ENCODE peak calls at places on chromosome 13, in six cellular contexts. Q, C, X, P, E and O are unnamed samples.

GRCh38 chr13:48896312-48896711 is 79.4 kb upstream of the FNDC3A start:
- DNase-seq in Q (no peak), X (no peak), C (peak; percentile 68), E (no peak), P (no peak), O (no peak)

GRCh38 chr13:31276386-31276785 is 76.6 kb downstream of the B3GLCT start:
- DNase-seq in X (no peak), P (no peak), Q (no peak), C (peak; percentile 87), E (no peak), O (no peak)

GRCh38 chr13:99468971-99469545 is 32.2 kb upstream of the TM9SF2 start:
- DNase-seq in Q (no peak), E (no peak), C (no peak), X (no peak), P (no peak), O (no peak)

GRCh38 chr13:35549481-35549880 is 73.0 kb upstream of the MAB21L1 start:
- DNase-seq in X (no peak), C (peak; percentile 77), E (no peak), P (no peak), Q (no peak), O (no peak)

GRCh38 chr13:78054152-78054551 is 135.5 kb upstream of the EDNRB start:
- DNase-seq in X (no peak), C (no peak), E (no peak), Q (no peak), P (no peak), O (no peak)

GRCh38 chr13:78137404-78138142 is 218.9 kb upstream of the EDNRB start:
- DNase-seq in X (no peak), P (no peak), C (peak; percentile 59), Q (no peak), E (no peak), O (no peak)

GRCh38 chr13:112057736-112058518 is 9.0 kb upstream of the SOX1 start:
- DNase-seq in C (no peak), X (no peak), P (no peak), Q (no peak), E (no peak), O (no peak)

GRCh38 chr13:38202730-38203129 is 146.9 kb upstream of the UFM1 start:
- DNase-seq in Q (no peak), C (peak; percentile 89), E (no peak), P (no peak), X (no peak), O (no peak)

GRCh38 chr13:110138009-110138699 is 168.8 kb downstream of the COL4A1 start:
- DNase-seq in C (peak; percentile 82), Q (peak; percentile 95), X (peak; percentile 61), P (peak; percentile 66), E (peak; percentile 81), O (no peak)

DNA sequence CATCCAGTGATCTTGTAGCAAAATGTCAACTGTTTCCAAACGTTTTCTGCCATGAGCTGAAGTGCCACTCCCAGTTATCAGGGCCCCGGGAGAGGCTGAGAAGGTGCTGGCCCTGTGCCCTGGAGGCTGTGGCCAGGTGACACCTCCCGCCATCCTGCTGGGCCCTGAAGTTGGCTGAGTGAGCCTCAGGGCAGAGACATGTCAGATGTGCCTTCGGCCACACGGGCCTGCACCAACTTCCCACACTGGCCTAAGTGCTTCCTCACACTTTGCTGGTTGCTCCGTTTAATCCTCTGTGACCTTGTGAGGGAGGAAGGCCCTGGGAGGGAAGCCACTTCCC is 4.8 kb downstream of the ADPRHL1 start:
- DNase-seq in C (no peak), Q (no peak), E (peak; percentile 45), P (peak; percentile 64), X (peak; percentile 78), O (no peak)
- H3K27ac ChIP-seq in C (no peak overlapping the region), Q (peak overlapping the region; percentile 64), E (peak overlapping the region; percentile 89), P (peak overlapping the region; percentile 68), X (peak overlapping the region; percentile 89), O (no peak overlapping the region)

DNA sequence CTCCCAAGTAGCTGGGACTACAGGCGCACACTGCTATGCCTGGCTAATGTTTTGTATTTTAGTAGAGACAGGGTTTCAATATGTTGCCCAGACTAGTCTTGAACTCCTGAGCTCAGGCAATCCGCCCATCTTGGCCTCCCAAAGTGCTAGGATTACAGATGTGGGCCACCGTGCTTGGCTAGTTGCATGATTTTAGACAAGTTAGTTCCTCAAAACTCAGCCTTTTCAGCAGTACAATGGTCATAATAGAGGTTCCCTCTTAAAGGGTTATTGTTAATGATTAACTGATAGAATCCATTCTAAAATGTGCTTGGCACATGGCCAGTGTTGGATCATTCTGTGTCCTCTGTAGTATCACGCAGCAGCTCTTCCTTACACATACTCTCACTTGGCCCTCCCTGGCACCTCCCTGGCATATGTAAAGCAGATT is 19.5 kb upstream of the IFT88 start:
- DNase-seq in Q (no peak), C (no peak), P (no peak), E (no peak), X (no peak), O (no peak)
- H3K27ac ChIP-seq in Q (no peak overlapping the region), C (no peak overlapping the region), P (no peak overlapping the region), E (no peak overlapping the region), X (no peak overlapping the region), O (no peak overlapping the region)

DNA sequence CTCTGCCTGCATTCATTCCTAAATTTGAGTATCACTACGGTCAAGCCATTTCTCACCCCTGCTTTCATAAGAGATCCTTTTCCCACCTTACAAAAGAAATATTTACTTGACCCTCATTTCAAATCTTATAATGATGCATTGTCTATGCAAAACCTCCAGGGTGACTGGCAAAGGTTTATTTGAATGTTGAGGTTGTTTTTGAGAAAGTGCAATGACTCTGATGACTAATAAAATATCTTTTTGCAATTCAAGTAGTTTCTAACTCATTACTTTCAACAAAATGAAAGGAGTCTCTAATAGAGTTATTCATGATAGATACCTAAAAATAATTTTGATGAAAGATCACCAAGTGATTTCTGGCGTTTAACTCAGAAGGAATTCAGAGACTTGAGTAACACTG is 144.2 kb downstream of the FOXO1 start:
- DNase-seq in X (no peak), C (peak; percentile 36), E (no peak), P (no peak), Q (no peak), O (no peak)
- H3K27ac ChIP-seq in X (no peak overlapping the region), C (no peak overlapping the region), E (no peak overlapping the region), P (no peak overlapping the region), Q (no peak overlapping the region), O (no peak overlapping the region)

DNA sequence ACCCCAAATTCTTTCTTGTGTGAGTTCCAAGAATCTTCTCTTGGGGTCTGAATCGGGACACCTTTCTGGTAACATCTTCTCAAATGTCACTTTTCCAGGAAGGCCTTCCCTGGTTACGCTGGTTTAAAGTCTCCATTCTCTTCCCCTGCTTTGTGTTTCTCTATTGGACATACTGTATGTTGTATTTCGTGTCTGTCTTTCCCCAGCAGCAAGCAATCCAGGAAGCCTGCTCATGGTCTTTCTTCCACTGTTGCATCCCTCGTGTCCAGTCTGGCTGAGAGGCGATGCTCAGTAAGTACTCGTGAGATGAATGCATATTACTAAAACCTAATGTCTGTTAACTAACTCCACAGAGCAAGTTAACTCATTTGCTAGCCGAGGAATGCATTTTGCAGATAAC is 43.7 kb downstream of the RFXAP start:
- DNase-seq in C (no peak), X (no peak), Q (no peak), E (no peak), P (no peak), O (no peak)
- H3K27ac ChIP-seq in C (no peak overlapping the region), X (peak overlapping the region; percentile 57), Q (peak overlapping the region; percentile 46), E (no peak overlapping the region), P (peak overlapping the region; percentile 48), O (no peak overlapping the region)

DNA sequence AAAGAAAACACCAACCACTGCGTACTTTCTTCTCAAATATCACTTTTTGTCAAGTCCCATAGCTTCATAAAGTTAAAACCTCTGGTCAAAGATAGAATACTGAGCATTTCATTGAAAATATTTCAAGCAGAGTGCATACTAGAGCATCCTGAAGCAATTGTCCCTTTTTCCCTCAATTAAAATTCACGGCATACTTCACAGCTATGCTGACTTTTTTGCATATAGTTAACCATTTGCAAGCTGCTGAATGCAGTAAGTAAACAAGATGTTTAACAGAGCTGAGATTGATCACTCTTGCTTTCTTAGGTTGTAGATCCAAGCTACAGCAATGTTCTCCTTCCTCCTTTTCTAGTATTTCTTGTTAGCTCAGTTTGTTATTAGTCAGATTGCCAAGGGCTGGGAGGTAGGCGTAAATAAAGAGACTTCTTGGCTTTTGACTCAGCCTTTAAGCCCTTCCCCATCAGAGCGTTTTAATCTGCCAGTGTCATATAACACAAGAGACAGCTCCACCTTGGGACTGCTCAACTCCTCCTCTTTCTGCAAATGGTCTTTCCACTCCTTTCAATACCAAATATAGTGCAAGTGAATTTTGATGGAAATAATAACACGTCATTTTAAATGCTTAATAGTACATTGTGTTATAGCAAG is at the start of gene SLITRK6:
- DNase-seq in P (no peak), C (peak; percentile 84), Q (no peak), E (no peak), X (no peak), O (no peak)
- H3K27ac ChIP-seq in P (no peak within 1 kb of the TSS), C (no peak within 1 kb of the TSS), Q (no peak within 1 kb of the TSS), E (no peak within 1 kb of the TSS), X (no peak within 1 kb of the TSS), O (no peak within 1 kb of the TSS)

DNA sequence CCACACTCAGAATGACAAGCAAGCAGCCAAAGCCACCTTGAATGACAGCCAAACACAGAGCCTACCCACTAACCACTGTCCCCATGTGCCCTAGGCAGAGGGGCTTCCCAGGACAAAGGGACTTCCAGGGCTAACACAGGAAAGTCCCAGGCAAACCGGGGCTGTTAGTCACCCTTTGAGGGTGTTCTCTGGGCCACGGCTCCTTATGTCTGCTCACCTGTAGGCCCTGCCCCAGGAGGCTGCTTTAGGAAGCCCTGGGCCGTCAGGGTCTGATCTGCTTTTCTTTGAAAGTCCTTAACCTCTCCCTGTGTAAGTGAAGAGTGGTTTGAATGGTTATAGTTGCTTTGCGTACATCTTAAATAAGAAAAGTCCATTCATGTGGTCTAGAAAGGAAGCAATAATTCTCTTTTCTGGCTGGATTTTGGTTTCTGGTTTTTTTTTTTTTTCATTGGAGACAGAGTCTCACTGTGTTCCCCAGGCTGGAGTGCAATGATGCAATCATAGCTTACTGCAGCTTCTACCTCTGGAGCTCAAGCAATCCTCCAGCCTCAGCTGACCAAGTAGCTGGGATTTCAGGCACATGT is 161.4 kb downstream of the EFNB2 start:
- DNase-seq in P (no peak), X (no peak), Q (no peak), E (no peak), C (peak; percentile 78), O (no peak)
- H3K27ac ChIP-seq in P (peak overlapping the region; percentile 11), X (no peak overlapping the region), Q (no peak overlapping the region), E (no peak overlapping the region), C (no peak overlapping the region), O (no peak overlapping the region)

GRCh38 chr13:73326215-73326558 is 267.4 kb downstream of the KLF5 start:
- DNase-seq in P (no peak), E (no peak), X (no peak), C (no peak), Q (no peak), O (no peak)
- H3K27ac ChIP-seq in P (no peak overlapping the region), E (no peak overlapping the region), X (no peak overlapping the region), C (no peak overlapping the region), Q (no peak overlapping the region), O (no peak overlapping the region)